ENCODE peak calls at places on chromosomes 4 and X, in seven cellular contexts. Y, T, H, F, J, A and P are unnamed samples.
A peak's percentile ranks its signal among the peaks of the same experiment; 100 is the strongest.

GRCh38 chrX:133083899-133084298 is 13.0 kb downstream of the USP26 start:
- DNase-seq in Y (no peak), T (no peak), H (no peak), F (no peak), J (no peak), A (no peak), P (no peak)

GRCh38 chrX:70445197-70445656 is 592 bp downstream of the DLG3 start:
- DNase-seq in Y (no peak), T (no peak), H (no peak), F (no peak), J (peak; percentile 24), A (no peak), P (no peak)

GRCh38 chr4:120841580-120841979 is 80.9 kb downstream of the PRDM5 start:
- DNase-seq in Y (no peak), T (no peak), H (peak; percentile 37), F (no peak), J (no peak), A (no peak), P (no peak)

GRCh38 chr4:74092957-74093356 is 6.0 kb downstream of the CXCL2 start:
- DNase-seq in Y (no peak), T (no peak), H (no peak), F (no peak), J (no peak), A (no peak), P (no peak)

GRCh38 chr4:82739292-82740190 is 59.1 kb downstream of the SCD5 start:
- DNase-seq in Y (peak; percentile 64), T (no peak), H (peak; percentile 43), F (peak; percentile 55), J (peak; percentile 79), A (peak; percentile 37), P (peak; percentile 81)

GRCh38 chr4:99458911-99459447 is 23.8 kb upstream of the ADH7 start:
- DNase-seq in Y (no peak), T (no peak), H (no peak), F (peak; percentile 21), J (no peak), A (no peak), P (no peak)

GRCh38 chr4:28621541-28621940 is 1760.9 kb downstream of the STIM2 start:
- DNase-seq in Y (no peak), T (no peak), H (peak; percentile 33), F (no peak), J (no peak), A (no peak), P (no peak)

GRCh38 chrX:54794795-54795194 is 3.3 kb downstream of the ITIH6 start:
- DNase-seq in Y (no peak), T (no peak), H (no peak), F (no peak), J (no peak), A (no peak), P (no peak)

GRCh38 chrX:58025979-58026378 is 115.7 kb upstream of the ZXDA start:
- DNase-seq in Y (peak; percentile 38), T (peak; percentile 48), H (peak; percentile 4), F (peak; percentile 1), J (peak; percentile 17), A (peak; percentile 58), P (peak; percentile 14)

GRCh38 chrX:43679778-43680177 is 23.7 kb downstream of the MAOA start:
- DNase-seq in Y (no peak), T (peak; percentile 15), H (peak; percentile 25), F (peak; percentile 80), J (no peak), A (peak; percentile 11), P (no peak)

GRCh38 chrX:71619193-71619592 is 882 bp upstream of the CXCR3 start:
- DNase-seq in Y (no peak), T (no peak), H (no peak), F (no peak), J (peak; percentile 54), A (no peak), P (peak; percentile 34)

GRCh38 chr4:153060191-153060590 is 124.1 kb downstream of the FHDC1 start:
- DNase-seq in Y (no peak), T (no peak), H (no peak), F (no peak), J (no peak), A (no peak), P (no peak)

GRCh38 chr4:140351778-140352177 is 21.7 kb upstream of the SCOC start:
- DNase-seq in Y (no peak), T (no peak), H (no peak), F (no peak), J (no peak), A (no peak), P (no peak)

GRCh38 chr4:118682928-118683327 is 2.3 kb upstream of the METTL14 start:
- DNase-seq in Y (no peak), T (peak; percentile 26), H (peak; percentile 52), F (peak; percentile 6), J (no peak), A (peak; percentile 14), P (no peak)

GRCh38 chrX:18964026-18964425 is 19.9 kb downstream of the PHKA2 start:
- DNase-seq in Y (no peak), T (no peak), H (no peak), F (peak; percentile 11), J (no peak), A (no peak), P (no peak)

GRCh38 chr4:82525287-82525898 is 36.4 kb downstream of the TMEM150C start:
- DNase-seq in Y (no peak), T (peak; percentile 20), H (peak; percentile 16), F (no peak), J (no peak), A (no peak), P (no peak)

GRCh38 chr4:156132196-156132595 is 178.5 kb upstream of the CTSO start:
- DNase-seq in Y (no peak), T (no peak), H (no peak), F (no peak), J (no peak), A (no peak), P (no peak)

GRCh38 chr4:163395055-163395454 is 51.4 kb downstream of the NPY5R start:
- DNase-seq in Y (peak; percentile 44), T (peak; percentile 50), H (peak; percentile 25), F (peak; percentile 64), J (no peak), A (no peak), P (no peak)

GRCh38 chr4:6085028-6085942 is 67.1 kb upstream of the C4orf50 start:
- DNase-seq in Y (peak; percentile 47), T (no peak), H (no peak), F (no peak), J (no peak), A (no peak), P (no peak)

GRCh38 chrX:3345281-3346081 is 971 bp downstream of the MXRA5 start:
- DNase-seq in Y (peak; percentile 40), T (peak; percentile 82), H (peak; percentile 26), F (no peak), J (no peak), A (no peak), P (no peak)

GRCh38 chr4:150178161-150178560 is 99.9 kb downstream of the DCLK2 start:
- DNase-seq in Y (no peak), T (peak; percentile 40), H (peak; percentile 52), F (peak; percentile 63), J (no peak), A (no peak), P (no peak)

GRCh38 chr4:118969359-118969758 is 80.7 kb downstream of the SYNPO2 start:
- DNase-seq in Y (peak; percentile 79), T (peak; percentile 55), H (peak; percentile 66), F (peak; percentile 76), J (no peak), A (peak; percentile 13), P (no peak)

GRCh38 chrX:17377047-17377692 is 2.2 kb downstream of the NHS start:
- DNase-seq in Y (peak; percentile 64), T (peak; percentile 78), H (peak; percentile 61), F (no peak), J (no peak), A (no peak), P (no peak)

GRCh38 chr4:81724925-81725329 is 253.2 kb upstream of the RASGEF1B start:
- DNase-seq in Y (peak; percentile 22), T (no peak), H (no peak), F (no peak), J (no peak), A (peak; percentile 49), P (no peak)

GRCh38 chr4:1300466-1301455 is 11.1 kb downstream of the MAEA start:
- DNase-seq in Y (peak; percentile 39), T (peak; percentile 12), H (peak; percentile 75), F (peak; percentile 98), J (no peak), A (no peak), P (no peak)